ENCODE peak calls at places on chromosome 3, in ten cellular contexts. One of them, this sample, is unnamed.

GRCh38 chr3:20772869-20773268 is 586.9 kb upstream of the SGO1 start:
- DNase-seq in fibroblast of mammary gland: no peak
- DNase-seq in GM23338: no peak
- DNase-seq in cardiac septum: no peak
- DNase-seq in left ventricle myocardium superior: no peak
- DNase-seq in iPS-NIHi11: no peak
- DNase-seq in effector CD4-positive, alpha-beta T cell: no peak
- DNase-seq in caudate nucleus: no peak
- DNase-seq in Panc1: no peak
- DNase-seq in 8988T: no peak
- DNase-seq in this sample: no peak

GRCh38 chr3:126054870-126055269 is 29.1 kb downstream of the SLC41A3 start:
- DNase-seq in iPS-NIHi11: no peak
- DNase-seq in caudate nucleus: no peak
- DNase-seq in 8988T: no peak
- DNase-seq in effector CD4-positive, alpha-beta T cell: no peak
- DNase-seq in Panc1: no peak
- DNase-seq in GM23338: no peak
- DNase-seq in left ventricle myocardium superior: no peak
- DNase-seq in cardiac septum: no peak
- DNase-seq in fibroblast of mammary gland: no peak
- DNase-seq in this sample: no peak

GRCh38 chr3:126064627-126065258 is 19.2 kb downstream of the SLC41A3 start:
- DNase-seq in left ventricle myocardium superior: no peak
- DNase-seq in Panc1: no peak
- DNase-seq in fibroblast of mammary gland: no peak
- DNase-seq in GM23338: no peak
- DNase-seq in iPS-NIHi11: no peak
- DNase-seq in 8988T: no peak
- DNase-seq in cardiac septum: no peak
- DNase-seq in effector CD4-positive, alpha-beta T cell: no peak
- DNase-seq in caudate nucleus: no peak
- DNase-seq in this sample: peak

GRCh38 chr3:147701195-147701594 is 292.0 kb downstream of the ZIC1 start:
- DNase-seq in left ventricle myocardium superior: no peak
- DNase-seq in 8988T: no peak
- DNase-seq in iPS-NIHi11: no peak
- DNase-seq in GM23338: peak
- DNase-seq in caudate nucleus: no peak
- DNase-seq in effector CD4-positive, alpha-beta T cell: no peak
- DNase-seq in Panc1: no peak
- DNase-seq in fibroblast of mammary gland: peak
- DNase-seq in cardiac septum: no peak
- DNase-seq in this sample: no peak

GRCh38 chr3:148852271-148853000 is 12.7 kb upstream of the CPA3 start:
- DNase-seq in fibroblast of mammary gland: no peak
- DNase-seq in GM23338: no peak
- DNase-seq in effector CD4-positive, alpha-beta T cell: no peak
- DNase-seq in left ventricle myocardium superior: no peak
- DNase-seq in 8988T: no peak
- DNase-seq in cardiac septum: no peak
- DNase-seq in Panc1: no peak
- DNase-seq in caudate nucleus: no peak
- DNase-seq in iPS-NIHi11: no peak
- DNase-seq in this sample: no peak

GRCh38 chr3:54225841-54226528 is 103.6 kb downstream of the CACNA2D3 start:
- DNase-seq in GM23338: no peak
- DNase-seq in iPS-NIHi11: no peak
- DNase-seq in effector CD4-positive, alpha-beta T cell: no peak
- DNase-seq in left ventricle myocardium superior: no peak
- DNase-seq in cardiac septum: no peak
- DNase-seq in fibroblast of mammary gland: no peak
- DNase-seq in 8988T: no peak
- DNase-seq in Panc1: no peak
- DNase-seq in caudate nucleus: no peak
- DNase-seq in this sample: no peak

GRCh38 chr3:193805448-193805847 is 212.4 kb downstream of the OPA1 start:
- DNase-seq in fibroblast of mammary gland: peak
- DNase-seq in cardiac septum: peak
- DNase-seq in Panc1: peak
- DNase-seq in 8988T: no peak
- DNase-seq in GM23338: no peak
- DNase-seq in caudate nucleus: no peak
- DNase-seq in left ventricle myocardium superior: peak
- DNase-seq in effector CD4-positive, alpha-beta T cell: no peak
- DNase-seq in iPS-NIHi11: peak
- DNase-seq in this sample: no peak

GRCh38 chr3:10774129-10774670 is 41.8 kb upstream of the SLC6A11 start:
- DNase-seq in iPS-NIHi11: no peak
- DNase-seq in Panc1: no peak
- DNase-seq in fibroblast of mammary gland: no peak
- DNase-seq in 8988T: no peak
- DNase-seq in effector CD4-positive, alpha-beta T cell: no peak
- DNase-seq in cardiac septum: no peak
- DNase-seq in left ventricle myocardium superior: no peak
- DNase-seq in GM23338: no peak
- DNase-seq in caudate nucleus: no peak
- DNase-seq in this sample: no peak

GRCh38 chr3:58062469-58062868 is 54.2 kb downstream of the FLNB start:
- DNase-seq in iPS-NIHi11: no peak
- DNase-seq in left ventricle myocardium superior: no peak
- DNase-seq in 8988T: no peak
- DNase-seq in GM23338: no peak
- DNase-seq in effector CD4-positive, alpha-beta T cell: no peak
- DNase-seq in fibroblast of mammary gland: peak
- DNase-seq in cardiac septum: no peak
- DNase-seq in caudate nucleus: no peak
- DNase-seq in Panc1: no peak
- DNase-seq in this sample: no peak

GRCh38 chr3:123066896-123067688 is at the start of gene PDIA5:
- DNase-seq in left ventricle myocardium superior: peak
- DNase-seq in 8988T: peak
- DNase-seq in cardiac septum: peak
- DNase-seq in effector CD4-positive, alpha-beta T cell: no peak
- DNase-seq in fibroblast of mammary gland: peak
- DNase-seq in iPS-NIHi11: peak
- DNase-seq in caudate nucleus: peak
- DNase-seq in Panc1: peak
- DNase-seq in GM23338: peak
- DNase-seq in this sample: peak

GRCh38 chr3:108877906-108878305 is 55.3 kb downstream of the TRAT1 start:
- DNase-seq in GM23338: no peak
- DNase-seq in fibroblast of mammary gland: no peak
- DNase-seq in left ventricle myocardium superior: no peak
- DNase-seq in cardiac septum: no peak
- DNase-seq in Panc1: no peak
- DNase-seq in iPS-NIHi11: no peak
- DNase-seq in caudate nucleus: no peak
- DNase-seq in 8988T: no peak
- DNase-seq in effector CD4-positive, alpha-beta T cell: no peak
- DNase-seq in this sample: no peak

GRCh38 chr3:127588675-127589577 is 1.6 kb downstream of the TPRA1 start:
- DNase-seq in iPS-NIHi11: no peak
- DNase-seq in cardiac septum: no peak
- DNase-seq in GM23338: no peak
- DNase-seq in effector CD4-positive, alpha-beta T cell: no peak
- DNase-seq in Panc1: no peak
- DNase-seq in left ventricle myocardium superior: no peak
- DNase-seq in fibroblast of mammary gland: peak
- DNase-seq in caudate nucleus: no peak
- DNase-seq in 8988T: peak
- DNase-seq in this sample: peak

GRCh38 chr3:184016820-184017671 is 638 bp downstream of the ABCC5 start:
- DNase-seq in iPS-NIHi11: peak
- DNase-seq in 8988T: peak
- DNase-seq in left ventricle myocardium superior: peak
- DNase-seq in cardiac septum: peak
- DNase-seq in effector CD4-positive, alpha-beta T cell: peak
- DNase-seq in Panc1: no peak
- DNase-seq in fibroblast of mammary gland: peak
- DNase-seq in GM23338: peak
- DNase-seq in caudate nucleus: peak
- DNase-seq in this sample: peak

GRCh38 chr3:195892355-195893120 is 15.8 kb downstream of the TNK2 start:
- DNase-seq in 8988T: no peak
- DNase-seq in effector CD4-positive, alpha-beta T cell: no peak
- DNase-seq in left ventricle myocardium superior: peak
- DNase-seq in cardiac septum: no peak
- DNase-seq in iPS-NIHi11: no peak
- DNase-seq in Panc1: no peak
- DNase-seq in caudate nucleus: peak
- DNase-seq in GM23338: no peak
- DNase-seq in fibroblast of mammary gland: peak
- DNase-seq in this sample: no peak

GRCh38 chr3:52099006-52099405 is 42.6 kb upstream of the DUSP7 start:
- DNase-seq in Panc1: no peak
- DNase-seq in 8988T: no peak
- DNase-seq in left ventricle myocardium superior: no peak
- DNase-seq in effector CD4-positive, alpha-beta T cell: no peak
- DNase-seq in fibroblast of mammary gland: no peak
- DNase-seq in cardiac septum: no peak
- DNase-seq in iPS-NIHi11: no peak
- DNase-seq in caudate nucleus: no peak
- DNase-seq in GM23338: no peak
- DNase-seq in this sample: no peak

GRCh38 chr3:163951397-163951987 is 1126.8 kb downstream of the SI start:
- DNase-seq in effector CD4-positive, alpha-beta T cell: no peak
- DNase-seq in Panc1: no peak
- DNase-seq in 8988T: no peak
- DNase-seq in iPS-NIHi11: no peak
- DNase-seq in GM23338: peak
- DNase-seq in caudate nucleus: no peak
- DNase-seq in left ventricle myocardium superior: no peak
- DNase-seq in fibroblast of mammary gland: peak
- DNase-seq in cardiac septum: no peak
- DNase-seq in this sample: peak

GRCh38 chr3:150074697-150075416 is 104.2 kb upstream of the PFN2 start:
- DNase-seq in Panc1: no peak
- DNase-seq in effector CD4-positive, alpha-beta T cell: no peak
- DNase-seq in cardiac septum: no peak
- DNase-seq in fibroblast of mammary gland: no peak
- DNase-seq in caudate nucleus: no peak
- DNase-seq in left ventricle myocardium superior: no peak
- DNase-seq in GM23338: no peak
- DNase-seq in 8988T: no peak
- DNase-seq in iPS-NIHi11: no peak
- DNase-seq in this sample: no peak

GRCh38 chr3:8970971-8971589 is 7.8 kb upstream of the RAD18 start:
- DNase-seq in left ventricle myocardium superior: no peak
- DNase-seq in fibroblast of mammary gland: peak
- DNase-seq in caudate nucleus: peak
- DNase-seq in GM23338: peak
- DNase-seq in effector CD4-positive, alpha-beta T cell: peak
- DNase-seq in cardiac septum: no peak
- DNase-seq in Panc1: peak
- DNase-seq in 8988T: no peak
- DNase-seq in iPS-NIHi11: peak
- DNase-seq in this sample: peak

GRCh38 chr3:160486459-160486869 is 36.9 kb upstream of the TRIM59 start:
- DNase-seq in Panc1: no peak
- DNase-seq in left ventricle myocardium superior: no peak
- DNase-seq in effector CD4-positive, alpha-beta T cell: peak
- DNase-seq in caudate nucleus: no peak
- DNase-seq in 8988T: no peak
- DNase-seq in iPS-NIHi11: no peak
- DNase-seq in fibroblast of mammary gland: peak
- DNase-seq in cardiac septum: no peak
- DNase-seq in GM23338: peak
- DNase-seq in this sample: peak

GRCh38 chr3:132726341-132726823 is 4.2 kb upstream of the NPHP3 start:
- DNase-seq in iPS-NIHi11: peak
- DNase-seq in left ventricle myocardium superior: no peak
- DNase-seq in 8988T: no peak
- DNase-seq in cardiac septum: no peak
- DNase-seq in effector CD4-positive, alpha-beta T cell: no peak
- DNase-seq in caudate nucleus: no peak
- DNase-seq in GM23338: peak
- DNase-seq in fibroblast of mammary gland: peak
- DNase-seq in Panc1: no peak
- DNase-seq in this sample: peak

GRCh38 chr3:64318670-64319271 is 93.5 kb upstream of the PRICKLE2 start:
- DNase-seq in Panc1: no peak
- DNase-seq in fibroblast of mammary gland: no peak
- DNase-seq in caudate nucleus: no peak
- DNase-seq in effector CD4-positive, alpha-beta T cell: no peak
- DNase-seq in iPS-NIHi11: no peak
- DNase-seq in 8988T: no peak
- DNase-seq in left ventricle myocardium superior: no peak
- DNase-seq in GM23338: peak
- DNase-seq in cardiac septum: no peak
- DNase-seq in this sample: no peak

GRCh38 chr3:143536817-143537535 is 311.3 kb downstream of the SLC9A9 start:
- DNase-seq in fibroblast of mammary gland: peak
- DNase-seq in effector CD4-positive, alpha-beta T cell: no peak
- DNase-seq in caudate nucleus: no peak
- DNase-seq in left ventricle myocardium superior: peak
- DNase-seq in GM23338: no peak
- DNase-seq in cardiac septum: no peak
- DNase-seq in iPS-NIHi11: no peak
- DNase-seq in 8988T: no peak
- DNase-seq in Panc1: no peak
- DNase-seq in this sample: no peak

GRCh38 chr3:115961390-115961789 is 338.1 kb downstream of the GAP43 start:
- DNase-seq in effector CD4-positive, alpha-beta T cell: no peak
- DNase-seq in 8988T: no peak
- DNase-seq in GM23338: no peak
- DNase-seq in left ventricle myocardium superior: no peak
- DNase-seq in caudate nucleus: no peak
- DNase-seq in cardiac septum: no peak
- DNase-seq in Panc1: no peak
- DNase-seq in iPS-NIHi11: no peak
- DNase-seq in fibroblast of mammary gland: peak
- DNase-seq in this sample: no peak

GRCh38 chr3:71873093-71873611 is 88.2 kb upstream of the PROK2 start:
- DNase-seq in 8988T: no peak
- DNase-seq in caudate nucleus: no peak
- DNase-seq in left ventricle myocardium superior: no peak
- DNase-seq in iPS-NIHi11: no peak
- DNase-seq in fibroblast of mammary gland: no peak
- DNase-seq in GM23338: peak
- DNase-seq in effector CD4-positive, alpha-beta T cell: no peak
- DNase-seq in cardiac septum: no peak
- DNase-seq in Panc1: no peak
- DNase-seq in this sample: no peak

GRCh38 chr3:99439892-99440291 is 198.5 kb upstream of the COL8A1 start:
- DNase-seq in Panc1: no peak
- DNase-seq in GM23338: peak
- DNase-seq in effector CD4-positive, alpha-beta T cell: no peak
- DNase-seq in 8988T: no peak
- DNase-seq in caudate nucleus: no peak
- DNase-seq in cardiac septum: no peak
- DNase-seq in left ventricle myocardium superior: no peak
- DNase-seq in iPS-NIHi11: no peak
- DNase-seq in fibroblast of mammary gland: no peak
- DNase-seq in this sample: no peak

GRCh38 chr3:39107056-39107873 is at the start of the genes GORASP1 and TTC21A:
- DNase-seq in Panc1: no peak
- DNase-seq in left ventricle myocardium superior: peak
- DNase-seq in GM23338: peak
- DNase-seq in cardiac septum: peak
- DNase-seq in iPS-NIHi11: peak
- DNase-seq in fibroblast of mammary gland: peak
- DNase-seq in caudate nucleus: peak
- DNase-seq in effector CD4-positive, alpha-beta T cell: peak
- DNase-seq in 8988T: peak
- DNase-seq in this sample: peak

GRCh38 chr3:4589475-4590111 is 96.4 kb downstream of the ITPR1 start:
- DNase-seq in iPS-NIHi11: no peak
- DNase-seq in Panc1: no peak
- DNase-seq in caudate nucleus: no peak
- DNase-seq in effector CD4-positive, alpha-beta T cell: no peak
- DNase-seq in GM23338: no peak
- DNase-seq in left ventricle myocardium superior: peak
- DNase-seq in cardiac septum: no peak
- DNase-seq in fibroblast of mammary gland: no peak
- DNase-seq in 8988T: no peak
- DNase-seq in this sample: no peak

GRCh38 chr3:164360078-164360578 is 718.2 kb downstream of the SI start:
- DNase-seq in effector CD4-positive, alpha-beta T cell: no peak
- DNase-seq in GM23338: no peak
- DNase-seq in cardiac septum: no peak
- DNase-seq in left ventricle myocardium superior: no peak
- DNase-seq in Panc1: no peak
- DNase-seq in caudate nucleus: no peak
- DNase-seq in 8988T: no peak
- DNase-seq in iPS-NIHi11: no peak
- DNase-seq in fibroblast of mammary gland: no peak
- DNase-seq in this sample: no peak

This sample was measured in KBM-7.